ENCODE peak calls at places on chromosomes 13 and 19, in six cellular contexts. H, R, V, O, K and Y are unnamed samples.

GRCh38 chr19:16001481-16002312 is 52.9 kb downstream of the OR10H4 start:
- DNase-seq in K (no peak), O (no peak), R (no peak), H (peak), V (peak), Y (peak)

GRCh38 chr19:45955905-45956608 is 17.6 kb downstream of the NOVA2 start:
- DNase-seq in R (peak), O (no peak), V (no peak), K (peak), H (peak), Y (peak)

GRCh38 chr19:34851277-34851804 is 75.4 kb upstream of the ZNF30 start:
- DNase-seq in H (no peak), R (no peak), V (peak), K (no peak), O (no peak), Y (no peak)

GRCh38 chr19:30522359-30522758 is 150.2 kb downstream of the ZNF536 start:
- DNase-seq in H (no peak), R (no peak), K (no peak), V (no peak), O (no peak), Y (no peak)

GRCh38 chr13:27379694-27380596 is 44.5 kb upstream of the GTF3A start:
- DNase-seq in K (no peak), V (peak), R (peak), H (peak), O (peak), Y (peak)

GRCh38 chr13:94858856-94859811 is 146.8 kb upstream of the SOX21 start:
- DNase-seq in O (no peak), V (no peak), H (no peak), R (no peak), K (peak), Y (no peak)

GRCh38 chr13:101116826-101117225 is 299.5 kb downstream of the NALCN start:
- DNase-seq in V (no peak), O (no peak), K (no peak), H (no peak), R (no peak), Y (no peak)

GRCh38 chr13:47611664-47612288 is 389.3 kb downstream of the SUCLA2 start:
- DNase-seq in K (no peak), O (no peak), V (no peak), H (peak), R (no peak), Y (no peak)

GRCh38 chr19:14450168-14450874 is 17.2 kb downstream of the PKN1 start:
- DNase-seq in K (no peak), V (peak), H (peak), O (peak), R (peak), Y (no peak)

GRCh38 chr13:84917252-84917878 is 881.9 kb downstream of the SLITRK6 start:
- DNase-seq in H (no peak), V (peak), R (no peak), K (no peak), O (no peak), Y (peak)

GRCh38 chr13:98033277-98034247 is 80.1 kb downstream of the IPO5 start:
- DNase-seq in H (peak), O (no peak), K (no peak), V (peak), R (no peak), Y (no peak)

GRCh38 chr13:48493076-48493765 is 39.7 kb downstream of the RCBTB2 start:
- DNase-seq in K (no peak), H (no peak), V (no peak), O (no peak), R (no peak), Y (no peak)

GRCh38 chr13:52706074-52706473 is 33.5 kb downstream of the CNMD start:
- DNase-seq in R (no peak), V (no peak), K (no peak), H (no peak), O (no peak), Y (no peak)

GRCh38 chr19:57473646-57474045 is 3.7 kb downstream of the ZNF772 start:
- DNase-seq in H (no peak), V (no peak), O (no peak), K (no peak), R (no peak), Y (no peak)

GRCh38 chr19:10093295-10094186 is 7.4 kb downstream of the SHFL start:
- DNase-seq in O (no peak), R (no peak), K (no peak), V (no peak), H (no peak), Y (no peak)

GRCh38 chr13:99258210-99258860 is at the start of gene GPR18:
- DNase-seq in V (no peak), K (no peak), R (no peak), O (no peak), H (no peak), Y (no peak)

GRCh38 chr19:53881482-53882390 is at the start of gene PRKCG:
- DNase-seq in R (no peak), V (peak), H (peak), O (no peak), K (peak), Y (no peak)

GRCh38 chr13:99866781-99867180 is 104.8 kb downstream of the ZIC5 start:
- DNase-seq in O (no peak), H (no peak), R (no peak), V (no peak), K (no peak), Y (no peak)

GRCh38 chr13:35764359-35765015 is 288.0 kb upstream of the MAB21L1 start:
- DNase-seq in H (no peak), O (no peak), R (no peak), K (no peak), V (no peak), Y (no peak)

GRCh38 chr19:41355802-41356201 is 2.1 kb upstream of the TGFB1 start:
- DNase-seq in R (peak), K (no peak), O (no peak), H (no peak), V (no peak), Y (no peak)

GRCh38 chr19:294819-295686 is 3.9 kb upstream of the PLPP2 start:
- DNase-seq in H (no peak), R (no peak), V (peak), K (no peak), O (peak), Y (no peak)

GRCh38 chr13:75345191-75345590 is 136.8 kb downstream of the TBC1D4 start:
- DNase-seq in K (no peak), O (no peak), H (peak), R (no peak), V (no peak), Y (no peak)

GRCh38 chr13:79128158-79128557 is 277.9 kb downstream of the RBM26 start:
- DNase-seq in O (no peak), K (no peak), V (peak), H (peak), R (no peak), Y (peak)